ENCODE peak calls at places on chromosomes 11 and 22, in seven cellular contexts. One of them, this sample, is unnamed.

GRCh38 chr11:92941676-92942571 is 27.5 kb upstream of the MTNR1B start:
- DNase-seq in heart right ventricle: no peak
- DNase-seq in bronchial epithelial cell: peak; percentile 28
- DNase-seq in activated CD4-positive, alpha-beta T cell treated with anti-CD3 and anti-CD28 coated beads, Interleukin-2, amount 10 ng/mL, durations not matched to agents 7 days and 5 days: peak; percentile 32
- DNase-seq in MV-4-11: peak; percentile 56
- DNase-seq in OCI-M1: peak; percentile 64
- DNase-seq in LHCN-M2: peak; percentile 49
- DNase-seq in this sample: no peak

GRCh38 chr11:131253885-131254204 is 116.6 kb upstream of the NTM start:
- DNase-seq in activated CD4-positive, alpha-beta T cell treated with anti-CD3 and anti-CD28 coated beads, Interleukin-2, amount 10 ng/mL, durations not matched to agents 7 days and 5 days: no peak
- DNase-seq in OCI-M1: no peak
- DNase-seq in LHCN-M2: no peak
- DNase-seq in MV-4-11: no peak
- DNase-seq in bronchial epithelial cell: no peak
- DNase-seq in heart right ventricle: no peak
- DNase-seq in this sample: no peak

GRCh38 chr22:30005213-30005857 is 74.9 kb upstream of the HORMAD2 start:
- DNase-seq in heart right ventricle: peak; percentile 69
- DNase-seq in bronchial epithelial cell: peak; percentile 57
- DNase-seq in MV-4-11: peak; percentile 26
- DNase-seq in activated CD4-positive, alpha-beta T cell treated with anti-CD3 and anti-CD28 coated beads, Interleukin-2, amount 10 ng/mL, durations not matched to agents 7 days and 5 days: peak; percentile 64
- DNase-seq in LHCN-M2: peak; percentile 74
- DNase-seq in OCI-M1: peak; percentile 87
- DNase-seq in this sample: peak; percentile 51

GRCh38 chr22:29256606-29257325 is 11.0 kb downstream of the RHBDD3 start:
- DNase-seq in heart right ventricle: no peak
- DNase-seq in activated CD4-positive, alpha-beta T cell treated with anti-CD3 and anti-CD28 coated beads, Interleukin-2, amount 10 ng/mL, durations not matched to agents 7 days and 5 days: no peak
- DNase-seq in LHCN-M2: no peak
- DNase-seq in MV-4-11: no peak
- DNase-seq in bronchial epithelial cell: no peak
- DNase-seq in OCI-M1: no peak
- DNase-seq in this sample: no peak

GRCh38 chr11:64875369-64876225 is 2.8 kb downstream of the EHD1 start:
- DNase-seq in OCI-M1: no peak
- DNase-seq in activated CD4-positive, alpha-beta T cell treated with anti-CD3 and anti-CD28 coated beads, Interleukin-2, amount 10 ng/mL, durations not matched to agents 7 days and 5 days: no peak
- DNase-seq in MV-4-11: peak; percentile 89
- DNase-seq in LHCN-M2: no peak
- DNase-seq in heart right ventricle: no peak
- DNase-seq in bronchial epithelial cell: no peak
- DNase-seq in this sample: no peak

GRCh38 chr11:62737196-62737595 is 8.9 kb downstream of the TTC9C start:
- DNase-seq in heart right ventricle: no peak
- DNase-seq in activated CD4-positive, alpha-beta T cell treated with anti-CD3 and anti-CD28 coated beads, Interleukin-2, amount 10 ng/mL, durations not matched to agents 7 days and 5 days: no peak
- DNase-seq in OCI-M1: no peak
- DNase-seq in MV-4-11: no peak
- DNase-seq in bronchial epithelial cell: no peak
- DNase-seq in LHCN-M2: no peak
- DNase-seq in this sample: no peak

GRCh38 chr11:35518766-35519165 is 6.7 kb downstream of the PAMR1 start:
- DNase-seq in MV-4-11: no peak
- DNase-seq in activated CD4-positive, alpha-beta T cell treated with anti-CD3 and anti-CD28 coated beads, Interleukin-2, amount 10 ng/mL, durations not matched to agents 7 days and 5 days: no peak
- DNase-seq in LHCN-M2: no peak
- DNase-seq in heart right ventricle: no peak
- DNase-seq in bronchial epithelial cell: no peak
- DNase-seq in OCI-M1: no peak
- DNase-seq in this sample: no peak

GRCh38 chr22:19422440-19423301 is 8.9 kb downstream of the HIRA start:
- DNase-seq in activated CD4-positive, alpha-beta T cell treated with anti-CD3 and anti-CD28 coated beads, Interleukin-2, amount 10 ng/mL, durations not matched to agents 7 days and 5 days: no peak
- DNase-seq in OCI-M1: no peak
- DNase-seq in LHCN-M2: no peak
- DNase-seq in bronchial epithelial cell: no peak
- DNase-seq in heart right ventricle: no peak
- DNase-seq in MV-4-11: no peak
- DNase-seq in this sample: no peak

GRCh38 chr11:112925516-112926310 is 35.5 kb upstream of the NCAM1 start:
- DNase-seq in heart right ventricle: no peak
- DNase-seq in MV-4-11: no peak
- DNase-seq in LHCN-M2: no peak
- DNase-seq in bronchial epithelial cell: peak; percentile 48
- DNase-seq in activated CD4-positive, alpha-beta T cell treated with anti-CD3 and anti-CD28 coated beads, Interleukin-2, amount 10 ng/mL, durations not matched to agents 7 days and 5 days: no peak
- DNase-seq in OCI-M1: no peak
- DNase-seq in this sample: no peak

GRCh38 chr11:126465573-126466287 is 110.2 kb downstream of the ST3GAL4 start:
- DNase-seq in LHCN-M2: peak; percentile 21
- DNase-seq in OCI-M1: no peak
- DNase-seq in MV-4-11: peak; percentile 58
- DNase-seq in bronchial epithelial cell: no peak
- DNase-seq in activated CD4-positive, alpha-beta T cell treated with anti-CD3 and anti-CD28 coated beads, Interleukin-2, amount 10 ng/mL, durations not matched to agents 7 days and 5 days: peak; percentile 63
- DNase-seq in heart right ventricle: no peak
- DNase-seq in this sample: peak; percentile 47

GRCh38 chr22:20400606-20401375 is 6.8 kb downstream of the ZNF74 start:
- DNase-seq in heart right ventricle: no peak
- DNase-seq in LHCN-M2: no peak
- DNase-seq in activated CD4-positive, alpha-beta T cell treated with anti-CD3 and anti-CD28 coated beads, Interleukin-2, amount 10 ng/mL, durations not matched to agents 7 days and 5 days: no peak
- DNase-seq in bronchial epithelial cell: no peak
- DNase-seq in MV-4-11: no peak
- DNase-seq in OCI-M1: no peak
- DNase-seq in this sample: no peak

GRCh38 chr22:30945653-30946052 is 22.9 kb downstream of the MORC2 start:
- DNase-seq in activated CD4-positive, alpha-beta T cell treated with anti-CD3 and anti-CD28 coated beads, Interleukin-2, amount 10 ng/mL, durations not matched to agents 7 days and 5 days: no peak
- DNase-seq in bronchial epithelial cell: peak; percentile 92
- DNase-seq in LHCN-M2: no peak
- DNase-seq in MV-4-11: no peak
- DNase-seq in heart right ventricle: no peak
- DNase-seq in OCI-M1: no peak
- DNase-seq in this sample: no peak

GRCh38 chr22:35971418-35972119 is 57.1 kb downstream of the RBFOX2 start:
- DNase-seq in heart right ventricle: no peak
- DNase-seq in LHCN-M2: peak; percentile 49
- DNase-seq in bronchial epithelial cell: no peak
- DNase-seq in OCI-M1: no peak
- DNase-seq in activated CD4-positive, alpha-beta T cell treated with anti-CD3 and anti-CD28 coated beads, Interleukin-2, amount 10 ng/mL, durations not matched to agents 7 days and 5 days: no peak
- DNase-seq in MV-4-11: no peak
- DNase-seq in this sample: no peak

GRCh38 chr11:9379046-9379445 is 5.4 kb upstream of the IPO7 start:
- DNase-seq in LHCN-M2: no peak
- DNase-seq in OCI-M1: no peak
- DNase-seq in bronchial epithelial cell: no peak
- DNase-seq in MV-4-11: no peak
- DNase-seq in heart right ventricle: no peak
- DNase-seq in activated CD4-positive, alpha-beta T cell treated with anti-CD3 and anti-CD28 coated beads, Interleukin-2, amount 10 ng/mL, durations not matched to agents 7 days and 5 days: no peak
- DNase-seq in this sample: no peak

GRCh38 chr22:32660292-32660691 is 141.2 kb upstream of the TIMP3 start:
- DNase-seq in MV-4-11: peak; percentile 77
- DNase-seq in activated CD4-positive, alpha-beta T cell treated with anti-CD3 and anti-CD28 coated beads, Interleukin-2, amount 10 ng/mL, durations not matched to agents 7 days and 5 days: peak; percentile 66
- DNase-seq in bronchial epithelial cell: peak; percentile 56
- DNase-seq in LHCN-M2: peak; percentile 68
- DNase-seq in OCI-M1: peak; percentile 87
- DNase-seq in heart right ventricle: peak; percentile 71
- DNase-seq in this sample: peak; percentile 73

GRCh38 chr11:92225563-92226308 is 1.1 kb downstream of the FAT3 start:
- DNase-seq in MV-4-11: no peak
- DNase-seq in OCI-M1: no peak
- DNase-seq in bronchial epithelial cell: no peak
- DNase-seq in activated CD4-positive, alpha-beta T cell treated with anti-CD3 and anti-CD28 coated beads, Interleukin-2, amount 10 ng/mL, durations not matched to agents 7 days and 5 days: no peak
- DNase-seq in heart right ventricle: peak; percentile 11
- DNase-seq in LHCN-M2: peak; percentile 16
- DNase-seq in this sample: no peak

GRCh38 chr11:75191330-75191717 is 40.4 kb downstream of the SLCO2B1 start:
- DNase-seq in activated CD4-positive, alpha-beta T cell treated with anti-CD3 and anti-CD28 coated beads, Interleukin-2, amount 10 ng/mL, durations not matched to agents 7 days and 5 days: no peak
- DNase-seq in OCI-M1: no peak
- DNase-seq in heart right ventricle: no peak
- DNase-seq in MV-4-11: no peak
- DNase-seq in LHCN-M2: no peak
- DNase-seq in bronchial epithelial cell: no peak
- DNase-seq in this sample: no peak

GRCh38 chr11:120235024-120235628 is 4.8 kb upstream of the POU2F3 start:
- DNase-seq in heart right ventricle: peak; percentile 65
- DNase-seq in OCI-M1: peak; percentile 80
- DNase-seq in MV-4-11: peak; percentile 11
- DNase-seq in bronchial epithelial cell: peak; percentile 75
- DNase-seq in activated CD4-positive, alpha-beta T cell treated with anti-CD3 and anti-CD28 coated beads, Interleukin-2, amount 10 ng/mL, durations not matched to agents 7 days and 5 days: peak; percentile 65
- DNase-seq in LHCN-M2: no peak
- DNase-seq in this sample: peak; percentile 49

GRCh38 chr22:28052818-28053217 is 133.8 kb upstream of the PITPNB start:
- DNase-seq in OCI-M1: no peak
- DNase-seq in heart right ventricle: no peak
- DNase-seq in activated CD4-positive, alpha-beta T cell treated with anti-CD3 and anti-CD28 coated beads, Interleukin-2, amount 10 ng/mL, durations not matched to agents 7 days and 5 days: no peak
- DNase-seq in bronchial epithelial cell: no peak
- DNase-seq in LHCN-M2: no peak
- DNase-seq in MV-4-11: no peak
- DNase-seq in this sample: no peak

GRCh38 chr22:35352214-35353111 is 28.4 kb upstream of the HMOX1 start:
- DNase-seq in activated CD4-positive, alpha-beta T cell treated with anti-CD3 and anti-CD28 coated beads, Interleukin-2, amount 10 ng/mL, durations not matched to agents 7 days and 5 days: peak; percentile 22
- DNase-seq in OCI-M1: peak; percentile 68
- DNase-seq in LHCN-M2: no peak
- DNase-seq in bronchial epithelial cell: peak; percentile 35
- DNase-seq in MV-4-11: peak; percentile 93
- DNase-seq in heart right ventricle: peak; percentile 65
- DNase-seq in this sample: peak; percentile 65

GRCh38 chr11:13303668-13304649 is 26.4 kb downstream of the BMAL1 start:
- DNase-seq in activated CD4-positive, alpha-beta T cell treated with anti-CD3 and anti-CD28 coated beads, Interleukin-2, amount 10 ng/mL, durations not matched to agents 7 days and 5 days: no peak
- DNase-seq in bronchial epithelial cell: no peak
- DNase-seq in OCI-M1: peak; percentile 74
- DNase-seq in MV-4-11: peak; percentile 94
- DNase-seq in heart right ventricle: no peak
- DNase-seq in LHCN-M2: no peak
- DNase-seq in this sample: no peak

GRCh38 chr11:65613091-65613928 is 711 bp downstream of the MAP3K11 start:
- DNase-seq in LHCN-M2: no peak
- DNase-seq in heart right ventricle: peak; percentile 43
- DNase-seq in MV-4-11: no peak
- DNase-seq in OCI-M1: no peak
- DNase-seq in activated CD4-positive, alpha-beta T cell treated with anti-CD3 and anti-CD28 coated beads, Interleukin-2, amount 10 ng/mL, durations not matched to agents 7 days and 5 days: peak; percentile 19
- DNase-seq in bronchial epithelial cell: no peak
- DNase-seq in this sample: peak; percentile 50

GRCh38 chr11:65642014-65642671 is 4.2 kb downstream of the SIPA1 start:
- DNase-seq in OCI-M1: no peak
- DNase-seq in activated CD4-positive, alpha-beta T cell treated with anti-CD3 and anti-CD28 coated beads, Interleukin-2, amount 10 ng/mL, durations not matched to agents 7 days and 5 days: no peak
- DNase-seq in MV-4-11: no peak
- DNase-seq in LHCN-M2: no peak
- DNase-seq in heart right ventricle: no peak
- DNase-seq in bronchial epithelial cell: no peak
- DNase-seq in this sample: no peak

GRCh38 chr11:79439893-79440450 is 858 bp downstream of the TENM4 start:
- DNase-seq in activated CD4-positive, alpha-beta T cell treated with anti-CD3 and anti-CD28 coated beads, Interleukin-2, amount 10 ng/mL, durations not matched to agents 7 days and 5 days: no peak
- DNase-seq in LHCN-M2: no peak
- DNase-seq in MV-4-11: no peak
- DNase-seq in OCI-M1: no peak
- DNase-seq in bronchial epithelial cell: no peak
- DNase-seq in heart right ventricle: no peak
- DNase-seq in this sample: no peak

GRCh38 chr11:64447717-64448598 is 89.0 kb downstream of the RPS6KA4 start:
- DNase-seq in bronchial epithelial cell: no peak
- DNase-seq in activated CD4-positive, alpha-beta T cell treated with anti-CD3 and anti-CD28 coated beads, Interleukin-2, amount 10 ng/mL, durations not matched to agents 7 days and 5 days: no peak
- DNase-seq in OCI-M1: peak; percentile 51
- DNase-seq in LHCN-M2: peak; percentile 34
- DNase-seq in heart right ventricle: peak; percentile 32
- DNase-seq in MV-4-11: peak; percentile 99
- DNase-seq in this sample: peak; percentile 47

GRCh38 chr11:15145151-15145550 is 30.4 kb downstream of the INSC start:
- DNase-seq in OCI-M1: no peak
- DNase-seq in bronchial epithelial cell: no peak
- DNase-seq in activated CD4-positive, alpha-beta T cell treated with anti-CD3 and anti-CD28 coated beads, Interleukin-2, amount 10 ng/mL, durations not matched to agents 7 days and 5 days: no peak
- DNase-seq in LHCN-M2: no peak
- DNase-seq in MV-4-11: no peak
- DNase-seq in heart right ventricle: no peak
- DNase-seq in this sample: no peak

GRCh38 chr11:67300256-67300755 is 3.0 kb upstream of the SSH3 start:
- DNase-seq in OCI-M1: no peak
- DNase-seq in activated CD4-positive, alpha-beta T cell treated with anti-CD3 and anti-CD28 coated beads, Interleukin-2, amount 10 ng/mL, durations not matched to agents 7 days and 5 days: no peak
- DNase-seq in MV-4-11: no peak
- DNase-seq in LHCN-M2: no peak
- DNase-seq in heart right ventricle: no peak
- DNase-seq in bronchial epithelial cell: no peak
- DNase-seq in this sample: no peak

GRCh38 chr11:824292-824880 is 3.3 kb upstream of the CRACR2B start:
- DNase-seq in OCI-M1: no peak
- DNase-seq in bronchial epithelial cell: no peak
- DNase-seq in heart right ventricle: no peak
- DNase-seq in LHCN-M2: no peak
- DNase-seq in activated CD4-positive, alpha-beta T cell treated with anti-CD3 and anti-CD28 coated beads, Interleukin-2, amount 10 ng/mL, durations not matched to agents 7 days and 5 days: no peak
- DNase-seq in MV-4-11: no peak
- DNase-seq in this sample: peak; percentile 77

This sample was measured in left colon.